ENCODE peak calls at places on chromosome 11, in five cellular contexts. One of them, this sample, is unnamed.
A peak's percentile ranks its signal among the peaks of the same experiment; 100 is the strongest.

GRCh38 chr11:92707173-92707619 is 262.3 kb upstream of the MTNR1B start:
- DNase-seq in GM12878: no peak
- DNase-seq in A549: no peak
- DNase-seq in WTC11: no peak
- DNase-seq in HepG2: no peak
- DNase-seq in this sample: no peak

GRCh38 chr11:86969258-86969657 is 14.1 kb upstream of the FZD4 start:
- DNase-seq in GM12878: no peak
- DNase-seq in A549: no peak
- DNase-seq in HepG2: peak; percentile 21
- DNase-seq in WTC11: no peak
- DNase-seq in this sample: no peak

GRCh38 chr11:124801636-124802312 is 1.6 kb upstream of the MSANTD2 start:
- DNase-seq in GM12878: no peak
- DNase-seq in A549: no peak
- DNase-seq in WTC11: no peak
- DNase-seq in HepG2: no peak
- DNase-seq in this sample: no peak

GRCh38 chr11:129075757-129076156 is 116.4 kb downstream of the ARHGAP32 start:
- DNase-seq in WTC11: no peak
- DNase-seq in A549: no peak
- DNase-seq in HepG2: no peak
- DNase-seq in GM12878: no peak
- DNase-seq in this sample: no peak

GRCh38 chr11:115396533-115396932 is 107.7 kb downstream of the CADM1 start:
- DNase-seq in HepG2: no peak
- DNase-seq in A549: no peak
- DNase-seq in WTC11: no peak
- DNase-seq in GM12878: no peak
- DNase-seq in this sample: no peak

GRCh38 chr11:61503135-61503770 is 5.3 kb upstream of the LRRC10B start:
- DNase-seq in A549: no peak
- DNase-seq in GM12878: no peak
- DNase-seq in WTC11: no peak
- DNase-seq in HepG2: no peak
- DNase-seq in this sample: no peak

GRCh38 chr11:46161201-46161600 is 39.9 kb upstream of the PHF21A start:
- DNase-seq in GM12878: no peak
- DNase-seq in A549: no peak
- DNase-seq in WTC11: no peak
- DNase-seq in HepG2: no peak
- DNase-seq in this sample: no peak

GRCh38 chr11:116602637-116602942 is 170.2 kb downstream of the BUD13 start:
- DNase-seq in GM12878: no peak
- DNase-seq in WTC11: no peak
- DNase-seq in A549: no peak
- DNase-seq in HepG2: no peak
- DNase-seq in this sample: no peak

GRCh38 chr11:108853864-108854263 is 189.0 kb downstream of the DDX10 start:
- DNase-seq in GM12878: no peak
- DNase-seq in WTC11: no peak
- DNase-seq in HepG2: no peak
- DNase-seq in A549: no peak
- DNase-seq in this sample: no peak

GRCh38 chr11:88195908-88196307 is 20.7 kb upstream of the RAB38 start:
- DNase-seq in A549: no peak
- DNase-seq in WTC11: no peak
- DNase-seq in HepG2: no peak
- DNase-seq in GM12878: no peak
- DNase-seq in this sample: no peak

GRCh38 chr11:8365542-8365941 is 101.9 kb upstream of the LMO1 start:
- DNase-seq in A549: no peak
- DNase-seq in WTC11: peak; percentile 64
- DNase-seq in HepG2: no peak
- DNase-seq in GM12878: no peak
- DNase-seq in this sample: peak; percentile 36

GRCh38 chr11:10818594-10818993 is 9.9 kb upstream of the EIF4G2 start:
- DNase-seq in GM12878: no peak
- DNase-seq in WTC11: no peak
- DNase-seq in A549: peak; percentile 35
- DNase-seq in HepG2: no peak
- DNase-seq in this sample: no peak

GRCh38 chr11:117900720-117901440 is 24.4 kb upstream of the FXYD6 start:
- DNase-seq in HepG2: no peak
- DNase-seq in A549: no peak
- DNase-seq in WTC11: no peak
- DNase-seq in GM12878: no peak
- DNase-seq in this sample: no peak

DNA sequence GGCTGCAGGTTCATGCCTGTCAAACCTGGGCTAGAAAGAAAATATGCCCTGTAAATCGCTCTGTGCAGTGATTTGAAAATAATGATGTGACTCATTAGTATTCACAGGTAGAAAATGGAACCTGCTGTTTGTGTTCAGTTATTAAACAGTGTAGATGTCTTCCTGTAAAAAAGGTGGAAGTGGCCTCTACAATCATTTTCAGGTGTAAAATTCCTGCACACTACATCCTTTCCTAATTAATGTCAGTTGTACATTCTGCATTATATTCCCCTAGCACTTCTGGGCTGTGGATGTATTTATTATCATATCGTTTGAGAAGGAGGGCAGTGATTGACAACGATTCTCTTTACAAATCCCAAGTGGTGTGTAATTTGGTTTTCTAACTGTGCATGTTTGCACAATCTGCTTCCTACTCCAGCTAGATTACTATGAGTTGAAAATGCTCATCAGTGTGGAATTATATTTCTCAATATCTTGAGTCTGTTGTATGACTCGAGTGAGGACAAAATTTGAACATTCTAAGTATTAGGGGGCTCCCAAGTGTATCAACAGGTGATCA is 454.0 kb upstream of the DDI1 start:
- DNase-seq in A549: no peak
- DNase-seq in GM12878: no peak
- DNase-seq in HepG2: no peak
- DNase-seq in WTC11: no peak
- DNase-seq in this sample: no peak
- TF ChIP-seq ESRRA in A549: no peak
- TF ChIP-seq ESRRA in GM12878: no peak
- TF ChIP-seq ESRRA in HepG2: no peak
- TF ChIP-seq ESRRA in WTC11: no peak
- TF ChIP-seq ESRRA in this sample: no peak

DNA sequence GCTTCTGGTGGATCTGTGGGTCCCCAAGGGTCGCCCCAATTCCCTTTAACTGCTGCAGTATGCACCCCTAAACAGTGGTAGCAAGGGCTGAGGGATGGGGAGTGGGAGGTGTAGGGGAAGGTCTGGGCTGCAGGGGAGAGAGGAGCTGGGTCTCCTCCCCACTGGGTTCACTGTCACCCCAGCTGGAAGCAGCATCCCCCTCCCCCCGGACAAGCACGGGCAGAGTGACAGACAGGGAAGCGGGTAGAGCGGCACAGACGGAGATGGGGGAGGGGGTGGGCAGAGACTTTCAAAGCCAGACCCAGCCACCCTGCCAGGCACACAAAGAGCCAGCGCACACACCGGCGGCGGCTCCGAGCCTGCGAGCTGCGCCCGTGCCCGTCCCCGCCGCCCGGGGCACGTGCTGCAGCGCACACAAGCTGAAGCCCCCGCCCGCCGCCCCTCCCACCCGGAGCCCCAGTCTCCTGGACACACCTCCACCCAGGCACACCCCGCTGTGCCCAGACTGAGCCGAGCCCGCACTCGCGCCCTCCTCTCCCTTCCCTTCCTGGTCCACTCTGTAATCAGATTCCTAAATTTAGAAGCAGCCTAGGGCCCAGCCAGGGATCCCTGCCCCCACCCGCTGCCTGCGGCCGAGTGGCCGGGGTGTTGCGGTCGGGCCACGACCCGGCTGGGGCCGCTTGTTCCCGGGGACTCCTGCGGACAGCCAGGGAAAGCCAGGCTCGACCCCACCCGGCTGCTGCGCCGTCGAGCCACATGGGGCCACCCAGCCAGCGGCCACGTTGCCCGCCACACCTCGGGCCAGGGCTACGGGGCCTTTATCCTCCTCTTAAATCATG is 940 bp upstream of the RCOR2 start:
- DNase-seq in HepG2: peak; percentile 43
- DNase-seq in WTC11: peak; percentile 89
- DNase-seq in GM12878: no peak
- DNase-seq in A549: peak; percentile 80
- DNase-seq in this sample: peak; percentile 85
- TF ChIP-seq USF2 in HepG2: no peak
- TF ChIP-seq USF2 in WTC11: peak; percentile 84
- TF ChIP-seq USF2 in GM12878: no peak
- TF ChIP-seq USF2 in A549: no peak
- TF ChIP-seq USF2 in this sample: peak; percentile 39

DNA sequence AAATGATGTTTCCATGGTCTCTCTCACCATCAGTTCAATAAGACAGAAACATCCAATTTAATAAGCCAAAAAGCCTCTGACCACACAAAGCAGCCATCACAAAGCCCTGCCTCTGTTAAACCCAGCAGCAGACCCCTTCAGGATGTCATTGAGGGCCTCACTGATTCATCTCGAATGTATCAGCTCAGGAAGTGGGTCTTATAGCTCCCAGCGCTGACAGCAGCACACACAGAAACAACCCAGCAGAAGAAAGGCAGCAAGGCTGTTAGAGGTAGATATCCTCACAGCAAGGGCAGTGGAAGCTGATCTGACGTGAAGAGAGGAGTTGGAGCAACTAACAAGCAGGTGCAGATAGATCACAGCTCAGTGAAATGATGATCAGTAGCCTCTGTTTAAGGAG is 86.3 kb upstream of the NCAM1 start:
- DNase-seq in HepG2: no peak
- DNase-seq in WTC11: no peak
- DNase-seq in A549: no peak
- DNase-seq in GM12878: no peak
- DNase-seq in this sample: no peak
- TF ChIP-seq ESRRA in HepG2: no peak
- TF ChIP-seq ESRRA in WTC11: no peak
- TF ChIP-seq ESRRA in A549: no peak
- TF ChIP-seq ESRRA in GM12878: no peak
- TF ChIP-seq ESRRA in this sample: no peak

DNA sequence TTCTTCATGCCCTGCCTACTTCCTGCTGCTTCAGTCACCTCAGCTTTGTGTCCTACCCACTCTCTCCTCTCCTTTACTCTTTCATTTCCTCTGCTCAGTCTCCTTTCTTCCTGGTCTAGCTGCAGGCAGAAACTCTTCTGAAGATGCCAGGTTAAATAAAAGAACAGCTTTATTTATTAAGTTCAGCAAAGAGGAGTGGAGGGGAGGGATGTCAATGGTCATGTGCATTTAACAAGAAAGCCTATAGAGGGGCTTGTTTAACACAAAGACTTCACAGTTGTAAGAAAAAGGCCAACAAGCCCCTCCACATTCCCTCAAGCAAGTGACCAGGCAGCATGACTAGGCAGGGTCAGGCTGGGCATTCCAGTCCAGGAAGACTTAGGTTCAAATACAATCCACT is 609.2 kb downstream of the INSC start:
- DNase-seq in HepG2: no peak
- DNase-seq in GM12878: no peak
- DNase-seq in A549: no peak
- DNase-seq in WTC11: no peak
- DNase-seq in this sample: no peak
- TF ChIP-seq USF2 in HepG2: no peak
- TF ChIP-seq USF2 in GM12878: no peak
- TF ChIP-seq USF2 in A549: no peak
- TF ChIP-seq USF2 in WTC11: no peak
- TF ChIP-seq USF2 in this sample: no peak

DNA sequence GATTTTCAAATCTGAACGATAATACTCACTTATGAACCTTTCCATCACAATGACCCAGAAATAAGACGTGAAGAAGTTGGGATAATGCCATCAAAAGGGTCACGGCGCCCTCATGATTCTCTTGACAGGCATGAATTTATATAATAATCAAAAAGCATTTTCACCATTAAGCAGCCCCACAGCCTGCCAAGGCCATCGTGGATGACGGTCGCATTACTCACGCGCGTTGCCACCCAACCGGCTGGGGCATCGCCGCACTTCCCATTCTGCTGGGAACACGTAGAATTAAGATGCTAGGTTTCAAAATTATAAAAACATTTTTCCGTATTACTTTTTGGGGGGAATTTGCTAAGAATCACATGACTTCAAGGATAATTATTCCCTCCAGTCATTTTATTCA is 18.9 kb upstream of the GAL start:
- DNase-seq in GM12878: no peak
- DNase-seq in A549: no peak
- DNase-seq in HepG2: no peak
- DNase-seq in WTC11: no peak
- DNase-seq in this sample: no peak
- TF ChIP-seq ESRRA in GM12878: no peak
- TF ChIP-seq ESRRA in A549: no peak
- TF ChIP-seq ESRRA in HepG2: no peak
- TF ChIP-seq ESRRA in WTC11: no peak
- TF ChIP-seq ESRRA in this sample: no peak

GRCh38 chr11:72378704-72379383 is 55.5 kb downstream of the CLPB start:
- DNase-seq in HepG2: no peak
- DNase-seq in A549: no peak
- DNase-seq in GM12878: no peak
- DNase-seq in WTC11: no peak
- DNase-seq in this sample: no peak
- TF ChIP-seq USF2 in HepG2: no peak
- TF ChIP-seq USF2 in A549: no peak
- TF ChIP-seq USF2 in GM12878: no peak
- TF ChIP-seq USF2 in WTC11: no peak
- TF ChIP-seq USF2 in this sample: no peak